ENCODE peak calls at places on chromosomes 5 and 9, in eight cellular contexts. One of them, this sample, is unnamed.
A peak's percentile ranks its signal among the peaks of the same experiment; 100 is the strongest.

GRCh38 chr9:122940603-122941559 is at the start of gene RABGAP1:
- DNase-seq in right lobe of liver: peak; percentile 100
- DNase-seq in colonic mucosa: peak; percentile 100
- DNase-seq in cardiac muscle cell: peak; percentile 99
- DNase-seq in epithelial cell of esophagus: peak; percentile 99
- DNase-seq in dorsolateral prefrontal cortex: peak; percentile 99
- DNase-seq in SJSA1: peak; percentile 98
- DNase-seq in upper lobe of right lung: peak; percentile 100
- DNase-seq in this sample: peak; percentile 97

GRCh38 chr5:125202353-125202752 is 455.9 kb upstream of the ZNF608 start:
- DNase-seq in right lobe of liver: no peak
- DNase-seq in colonic mucosa: no peak
- DNase-seq in cardiac muscle cell: no peak
- DNase-seq in epithelial cell of esophagus: no peak
- DNase-seq in dorsolateral prefrontal cortex: no peak
- DNase-seq in SJSA1: no peak
- DNase-seq in upper lobe of right lung: no peak
- DNase-seq in this sample: no peak

GRCh38 chr5:113067635-113068344 is 91.2 kb downstream of the DCP2 start:
- DNase-seq in right lobe of liver: no peak
- DNase-seq in colonic mucosa: no peak
- DNase-seq in cardiac muscle cell: no peak
- DNase-seq in epithelial cell of esophagus: no peak
- DNase-seq in dorsolateral prefrontal cortex: no peak
- DNase-seq in SJSA1: peak; percentile 83
- DNase-seq in upper lobe of right lung: no peak
- DNase-seq in this sample: no peak

GRCh38 chr9:97855486-97855875 is 2.5 kb downstream of the FOXE1 start:
- DNase-seq in right lobe of liver: no peak
- DNase-seq in colonic mucosa: no peak
- DNase-seq in cardiac muscle cell: no peak
- DNase-seq in epithelial cell of esophagus: no peak
- DNase-seq in dorsolateral prefrontal cortex: no peak
- DNase-seq in SJSA1: no peak
- DNase-seq in upper lobe of right lung: no peak
- DNase-seq in this sample: no peak

GRCh38 chr9:108444400-108445358 is 411.1 kb downstream of the ACTL7B start:
- DNase-seq in right lobe of liver: no peak
- DNase-seq in colonic mucosa: no peak
- DNase-seq in cardiac muscle cell: peak; percentile 86
- DNase-seq in epithelial cell of esophagus: peak; percentile 96
- DNase-seq in dorsolateral prefrontal cortex: no peak
- DNase-seq in SJSA1: peak; percentile 59
- DNase-seq in upper lobe of right lung: no peak
- DNase-seq in this sample: peak; percentile 91

GRCh38 chr9:100641166-100641565 is 63.3 kb downstream of the CAVIN4 start:
- DNase-seq in right lobe of liver: no peak
- DNase-seq in colonic mucosa: no peak
- DNase-seq in cardiac muscle cell: no peak
- DNase-seq in epithelial cell of esophagus: no peak
- DNase-seq in dorsolateral prefrontal cortex: no peak
- DNase-seq in SJSA1: no peak
- DNase-seq in upper lobe of right lung: no peak
- DNase-seq in this sample: no peak

GRCh38 chr5:115544371-115545064 is at the start of gene FEM1C:
- DNase-seq in right lobe of liver: peak; percentile 99
- DNase-seq in colonic mucosa: peak; percentile 99
- DNase-seq in cardiac muscle cell: peak; percentile 99
- DNase-seq in epithelial cell of esophagus: peak; percentile 99
- DNase-seq in dorsolateral prefrontal cortex: peak; percentile 94
- DNase-seq in SJSA1: peak; percentile 99
- DNase-seq in upper lobe of right lung: peak; percentile 99
- DNase-seq in this sample: peak; percentile 95

GRCh38 chr5:6029811-6030271 is 348.5 kb downstream of the MED10 start:
- DNase-seq in right lobe of liver: no peak
- DNase-seq in colonic mucosa: no peak
- DNase-seq in cardiac muscle cell: no peak
- DNase-seq in epithelial cell of esophagus: no peak
- DNase-seq in dorsolateral prefrontal cortex: peak; percentile 49
- DNase-seq in SJSA1: no peak
- DNase-seq in upper lobe of right lung: no peak
- DNase-seq in this sample: no peak

GRCh38 chr9:111952559-111952958 is 55.9 kb downstream of the UGCG start:
- DNase-seq in right lobe of liver: no peak
- DNase-seq in colonic mucosa: no peak
- DNase-seq in cardiac muscle cell: peak; percentile 84
- DNase-seq in epithelial cell of esophagus: peak; percentile 85
- DNase-seq in dorsolateral prefrontal cortex: no peak
- DNase-seq in SJSA1: no peak
- DNase-seq in upper lobe of right lung: no peak
- DNase-seq in this sample: peak; percentile 67

GRCh38 chr5:41856644-41857491 is 13.4 kb downstream of the OXCT1 start:
- DNase-seq in right lobe of liver: no peak
- DNase-seq in colonic mucosa: peak; percentile 56
- DNase-seq in cardiac muscle cell: peak; percentile 83
- DNase-seq in epithelial cell of esophagus: peak; percentile 77
- DNase-seq in dorsolateral prefrontal cortex: peak; percentile 51
- DNase-seq in SJSA1: no peak
- DNase-seq in upper lobe of right lung: no peak
- DNase-seq in this sample: peak; percentile 93

GRCh38 chr5:157198277-157199058 is 17.8 kb downstream of the ITK start:
- DNase-seq in right lobe of liver: no peak
- DNase-seq in colonic mucosa: no peak
- DNase-seq in cardiac muscle cell: no peak
- DNase-seq in epithelial cell of esophagus: no peak
- DNase-seq in dorsolateral prefrontal cortex: no peak
- DNase-seq in SJSA1: no peak
- DNase-seq in upper lobe of right lung: no peak
- DNase-seq in this sample: no peak

GRCh38 chr5:94240064-94240463 is 378.3 kb downstream of the KIAA0825 start:
- DNase-seq in right lobe of liver: no peak
- DNase-seq in colonic mucosa: no peak
- DNase-seq in cardiac muscle cell: no peak
- DNase-seq in epithelial cell of esophagus: no peak
- DNase-seq in dorsolateral prefrontal cortex: no peak
- DNase-seq in SJSA1: no peak
- DNase-seq in upper lobe of right lung: no peak
- DNase-seq in this sample: no peak

GRCh38 chr9:71743217-71743705 is 25.1 kb downstream of the CEMIP2 start:
- DNase-seq in right lobe of liver: no peak
- DNase-seq in colonic mucosa: no peak
- DNase-seq in cardiac muscle cell: peak; percentile 77
- DNase-seq in epithelial cell of esophagus: no peak
- DNase-seq in dorsolateral prefrontal cortex: no peak
- DNase-seq in SJSA1: no peak
- DNase-seq in upper lobe of right lung: no peak
- DNase-seq in this sample: no peak

GRCh38 chr9:120571443-120572257 is 8.3 kb downstream of the CDK5RAP2 start:
- DNase-seq in right lobe of liver: peak; percentile 81
- DNase-seq in colonic mucosa: no peak
- DNase-seq in cardiac muscle cell: peak; percentile 51
- DNase-seq in epithelial cell of esophagus: no peak
- DNase-seq in dorsolateral prefrontal cortex: peak; percentile 64
- DNase-seq in SJSA1: peak; percentile 85
- DNase-seq in upper lobe of right lung: peak; percentile 69
- DNase-seq in this sample: no peak

GRCh38 chr5:139787568-139788293 is 7.9 kb upstream of the PSD2 start:
- DNase-seq in right lobe of liver: peak; percentile 84
- DNase-seq in colonic mucosa: peak; percentile 89
- DNase-seq in cardiac muscle cell: peak; percentile 80
- DNase-seq in epithelial cell of esophagus: peak; percentile 70
- DNase-seq in dorsolateral prefrontal cortex: peak; percentile 94
- DNase-seq in SJSA1: peak; percentile 92
- DNase-seq in upper lobe of right lung: peak; percentile 91
- DNase-seq in this sample: peak; percentile 85

GRCh38 chr9:113910036-113910639 is 34.0 kb downstream of the ZNF618 start:
- DNase-seq in right lobe of liver: peak; percentile 62
- DNase-seq in colonic mucosa: no peak
- DNase-seq in cardiac muscle cell: no peak
- DNase-seq in epithelial cell of esophagus: no peak
- DNase-seq in dorsolateral prefrontal cortex: no peak
- DNase-seq in SJSA1: peak; percentile 20
- DNase-seq in upper lobe of right lung: no peak
- DNase-seq in this sample: no peak

DNA sequence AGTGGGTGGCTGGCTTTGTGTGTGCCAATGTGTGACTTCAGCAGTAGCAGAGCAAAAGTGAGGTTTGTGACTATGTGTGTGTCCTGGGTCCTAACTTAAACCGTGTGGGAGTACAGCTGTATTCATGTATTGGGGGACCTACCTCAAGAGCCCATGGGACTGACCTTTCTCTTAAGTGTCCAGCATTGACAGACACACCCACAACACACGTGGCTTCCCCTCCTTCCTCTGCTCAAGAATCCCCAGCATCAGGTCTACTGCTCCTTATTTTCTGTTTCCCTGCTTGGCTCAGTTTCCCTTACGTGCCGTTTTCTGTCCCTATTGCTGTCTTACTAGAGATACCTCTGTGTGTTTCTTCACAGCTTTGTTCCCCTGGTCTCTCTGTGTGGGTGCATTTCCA is 623 bp downstream of the IL11RA start:
- DNase-seq in right lobe of liver: no peak
- DNase-seq in colonic mucosa: no peak
- DNase-seq in cardiac muscle cell: peak; percentile 20
- DNase-seq in epithelial cell of esophagus: no peak
- DNase-seq in dorsolateral prefrontal cortex: no peak
- DNase-seq in SJSA1: no peak
- DNase-seq in upper lobe of right lung: no peak
- DNase-seq in this sample: no peak
- H3K4me3 ChIP-seq in right lobe of liver: peak overlapping the region; percentile 14
- H3K4me3 ChIP-seq in colonic mucosa: peak overlapping the region; percentile 14
- H3K4me3 ChIP-seq in cardiac muscle cell: peak overlapping the region; percentile 21
- H3K4me3 ChIP-seq in epithelial cell of esophagus: no peak overlapping the region
- H3K4me3 ChIP-seq in dorsolateral prefrontal cortex: peak overlapping the region; percentile 65
- H3K4me3 ChIP-seq in SJSA1: peak overlapping the region; percentile 37
- H3K4me3 ChIP-seq in upper lobe of right lung: peak overlapping the region; percentile 47
- H3K4me3 ChIP-seq in this sample: peak overlapping the region; percentile 61

DNA sequence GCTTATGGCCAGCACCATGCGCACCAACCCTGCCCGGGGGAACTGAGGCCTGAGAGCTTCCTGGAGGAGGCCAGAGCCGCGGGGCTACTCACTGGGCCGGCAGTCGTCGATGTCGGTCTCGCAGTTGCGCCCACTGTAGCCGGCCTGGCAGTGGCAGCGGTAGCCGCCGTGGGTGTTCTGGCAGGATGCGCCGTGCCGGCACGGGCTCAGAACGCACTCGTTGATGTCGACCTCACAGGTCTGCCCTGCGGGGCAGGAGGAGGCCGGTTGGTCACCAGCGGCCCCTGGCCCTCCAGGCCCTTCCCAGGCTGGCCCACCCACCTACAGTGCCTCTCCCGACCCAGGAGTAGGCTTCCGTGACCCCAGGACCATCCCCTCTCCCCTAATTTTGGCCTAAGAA is 27.7 kb upstream of the SEC16A start:
- DNase-seq in right lobe of liver: no peak
- DNase-seq in colonic mucosa: no peak
- DNase-seq in cardiac muscle cell: no peak
- DNase-seq in epithelial cell of esophagus: no peak
- DNase-seq in dorsolateral prefrontal cortex: no peak
- DNase-seq in SJSA1: no peak
- DNase-seq in upper lobe of right lung: no peak
- DNase-seq in this sample: no peak
- H3K4me3 ChIP-seq in right lobe of liver: no peak overlapping the region
- H3K4me3 ChIP-seq in colonic mucosa: no peak overlapping the region
- H3K4me3 ChIP-seq in cardiac muscle cell: no peak overlapping the region
- H3K4me3 ChIP-seq in epithelial cell of esophagus: no peak overlapping the region
- H3K4me3 ChIP-seq in dorsolateral prefrontal cortex: no peak overlapping the region
- H3K4me3 ChIP-seq in SJSA1: no peak overlapping the region
- H3K4me3 ChIP-seq in upper lobe of right lung: no peak overlapping the region
- H3K4me3 ChIP-seq in this sample: no peak overlapping the region

GRCh38 chr9:35110327-35110758 is 5.3 kb downstream of the ATOSB start:
- DNase-seq in right lobe of liver: no peak
- DNase-seq in colonic mucosa: no peak
- DNase-seq in cardiac muscle cell: peak; percentile 49
- DNase-seq in epithelial cell of esophagus: peak; percentile 67
- DNase-seq in dorsolateral prefrontal cortex: no peak
- DNase-seq in SJSA1: peak; percentile 59
- DNase-seq in upper lobe of right lung: no peak
- DNase-seq in this sample: peak; percentile 56

GRCh38 chr9:35111006-35111933 is 4.4 kb downstream of the ATOSB start:
- DNase-seq in right lobe of liver: peak; percentile 98
- DNase-seq in colonic mucosa: peak; percentile 98
- DNase-seq in cardiac muscle cell: peak; percentile 99
- DNase-seq in epithelial cell of esophagus: peak; percentile 99
- DNase-seq in dorsolateral prefrontal cortex: peak; percentile 98
- DNase-seq in SJSA1: peak; percentile 95
- DNase-seq in upper lobe of right lung: peak; percentile 98
- DNase-seq in this sample: peak; percentile 94

GRCh38 chr9:35114921-35115341 is 731 bp downstream of the ATOSB start:
- DNase-seq in right lobe of liver: peak; percentile 74
- DNase-seq in colonic mucosa: peak; percentile 76
- DNase-seq in cardiac muscle cell: peak; percentile 42
- DNase-seq in epithelial cell of esophagus: peak; percentile 62
- DNase-seq in dorsolateral prefrontal cortex: no peak
- DNase-seq in SJSA1: no peak
- DNase-seq in upper lobe of right lung: peak; percentile 84
- DNase-seq in this sample: peak; percentile 27

GRCh38 chr9:35114113-35114847 is 1.4 kb downstream of the ATOSB start:
- DNase-seq in right lobe of liver: peak; percentile 76
- DNase-seq in colonic mucosa: peak; percentile 95
- DNase-seq in cardiac muscle cell: peak; percentile 97
- DNase-seq in epithelial cell of esophagus: peak; percentile 97
- DNase-seq in dorsolateral prefrontal cortex: peak; percentile 56
- DNase-seq in SJSA1: peak; percentile 87
- DNase-seq in upper lobe of right lung: peak; percentile 87
- DNase-seq in this sample: peak; percentile 66

DNA sequence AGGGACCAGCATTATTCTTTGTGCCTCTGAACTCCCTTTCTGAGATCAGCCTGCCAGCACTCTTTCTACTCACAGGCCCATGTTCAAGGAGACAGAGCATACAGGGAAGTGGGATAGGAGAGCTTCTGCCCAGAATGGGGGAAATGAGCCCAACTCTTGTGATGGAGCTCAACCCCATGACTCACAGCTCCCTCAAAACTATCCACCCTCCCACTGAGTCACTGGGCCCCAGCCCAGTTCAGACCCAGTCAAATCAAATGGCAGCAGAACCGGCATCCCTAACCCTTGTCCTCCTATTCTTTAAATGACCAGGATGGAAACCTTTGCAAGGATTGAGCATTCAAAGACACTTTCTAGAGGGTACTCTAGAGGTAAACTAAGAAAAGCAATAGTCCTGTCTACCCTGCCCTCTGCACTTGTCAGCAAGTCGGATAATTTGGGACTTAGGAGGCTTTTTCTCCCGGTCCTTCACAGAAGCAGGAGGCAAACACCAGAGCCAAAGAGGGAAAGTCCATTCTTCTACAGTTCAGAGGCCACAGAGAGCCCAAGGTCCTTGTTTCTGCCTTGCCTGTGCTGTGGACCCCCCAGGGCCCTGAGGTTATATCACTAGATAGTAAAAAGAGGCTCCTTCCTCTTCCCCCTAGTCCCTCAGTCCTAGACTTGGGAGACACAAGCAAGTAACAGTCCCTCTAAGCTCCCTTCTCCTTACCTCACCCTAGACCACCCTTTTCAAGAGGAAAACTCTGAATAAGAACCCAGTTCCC is 3.2 kb downstream of the ATOSB start:
- DNase-seq in right lobe of liver: no peak
- DNase-seq in colonic mucosa: no peak
- DNase-seq in cardiac muscle cell: peak; percentile 57
- DNase-seq in epithelial cell of esophagus: peak; percentile 79
- DNase-seq in dorsolateral prefrontal cortex: no peak
- DNase-seq in SJSA1: no peak
- DNase-seq in upper lobe of right lung: no peak
- DNase-seq in this sample: peak; percentile 48
- H3K4me3 ChIP-seq in right lobe of liver: no peak overlapping the region
- H3K4me3 ChIP-seq in colonic mucosa: no peak overlapping the region
- H3K4me3 ChIP-seq in cardiac muscle cell: no peak overlapping the region
- H3K4me3 ChIP-seq in epithelial cell of esophagus: peak overlapping the region; percentile 36
- H3K4me3 ChIP-seq in dorsolateral prefrontal cortex: peak overlapping the region; percentile 94
- H3K4me3 ChIP-seq in SJSA1: no peak overlapping the region
- H3K4me3 ChIP-seq in upper lobe of right lung: peak overlapping the region; percentile 77
- H3K4me3 ChIP-seq in this sample: peak overlapping the region; percentile 43

GRCh38 chr5:33438996-33439395 is 1.8 kb upstream of the TARS1 start:
- DNase-seq in right lobe of liver: no peak
- DNase-seq in colonic mucosa: no peak
- DNase-seq in cardiac muscle cell: no peak
- DNase-seq in epithelial cell of esophagus: peak; percentile 39
- DNase-seq in dorsolateral prefrontal cortex: no peak
- DNase-seq in SJSA1: no peak
- DNase-seq in upper lobe of right lung: no peak
- DNase-seq in this sample: no peak
- H3K4me3 ChIP-seq in right lobe of liver: peak overlapping the region; percentile 46
- H3K4me3 ChIP-seq in colonic mucosa: peak overlapping the region; percentile 70
- H3K4me3 ChIP-seq in cardiac muscle cell: no peak overlapping the region
- H3K4me3 ChIP-seq in epithelial cell of esophagus: peak overlapping the region; percentile 97
- H3K4me3 ChIP-seq in dorsolateral prefrontal cortex: no peak overlapping the region
- H3K4me3 ChIP-seq in SJSA1: peak overlapping the region; percentile 56
- H3K4me3 ChIP-seq in upper lobe of right lung: no peak overlapping the region
- H3K4me3 ChIP-seq in this sample: peak overlapping the region; percentile 92